ENCODE peak calls at places on chromosomes 13 and 19, in five cellular contexts. H, G, K, E and C are unnamed samples.

GRCh38 chr13:85806553-85807175 is 7.4 kb upstream of the SLITRK6 start:
- DNase-seq in H (no peak), G (no peak), K (peak; percentile 36), E (peak; percentile 67), C (peak; percentile 37)

GRCh38 chr13:113129480-113129879 is 6.9 kb downstream of the F10 start:
- DNase-seq in H (no peak), G (no peak), K (no peak), E (no peak), C (no peak)

GRCh38 chr19:2820112-2820702 is 539 bp downstream of the ZNF554 start:
- DNase-seq in H (no peak), G (no peak), K (no peak), E (no peak), C (no peak)

GRCh38 chr13:94309997-94310842 is 169.3 kb downstream of the DCT start:
- DNase-seq in H (no peak), G (no peak), K (peak; percentile 67), E (peak; percentile 92), C (peak; percentile 88)

GRCh38 chr19:3849092-3849491 is 19.7 kb downstream of the ZFR2 start:
- DNase-seq in H (no peak), G (no peak), K (no peak), E (peak; percentile 32), C (no peak)

GRCh38 chr19:41328157-41328817 is 18.3 kb downstream of the CCDC97 start:
- DNase-seq in H (no peak), G (no peak), K (peak; percentile 30), E (peak; percentile 21), C (no peak)

GRCh38 chr19:7862413-7862951 is 11.7 kb downstream of the PRR36 start:
- DNase-seq in H (no peak), G (peak; percentile 35), K (peak; percentile 22), E (peak; percentile 26), C (no peak)

GRCh38 chr19:8641908-8642547 is 11.6 kb downstream of the NFILZ start:
- DNase-seq in H (no peak), G (no peak), K (peak; percentile 60), E (peak; percentile 84), C (peak; percentile 67)

GRCh38 chr13:45501175-45501526 is 36.4 kb downstream of the COG3 start:
- DNase-seq in H (no peak), G (no peak), K (no peak), E (no peak), C (no peak)

GRCh38 chr19:38676878-38677646 is 29.6 kb downstream of the ACTN4 start:
- DNase-seq in H (no peak), G (no peak), K (no peak), E (no peak), C (no peak)

GRCh38 chr19:43784251-43784980 is 3.6 kb upstream of the KCNN4 start:
- DNase-seq in H (no peak), G (no peak), K (peak; percentile 70), E (peak; percentile 84), C (peak; percentile 75)

GRCh38 chr13:82438320-82438719 is 1444.0 kb downstream of the SLITRK1 start:
- DNase-seq in H (no peak), G (no peak), K (no peak), E (no peak), C (no peak)

GRCh38 chr13:41564046-41564445 is 106.7 kb downstream of the RGCC start:
- DNase-seq in H (no peak), G (no peak), K (peak; percentile 28), E (no peak), C (no peak)

GRCh38 chr13:28401303-28402056 is 93.4 kb downstream of the FLT1 start:
- DNase-seq in H (no peak), G (no peak), K (peak; percentile 88), E (peak; percentile 84), C (peak; percentile 84)

GRCh38 chr19:38741670-38742069 is 2.6 kb downstream of the CAPN12 start:
- DNase-seq in H (no peak), G (no peak), K (no peak), E (no peak), C (no peak)

GRCh38 chr19:46786236-46787039 is 2.0 kb downstream of the SLC1A5 start:
- DNase-seq in H (peak; percentile 38), G (peak; percentile 67), K (peak; percentile 87), E (peak; percentile 88), C (peak; percentile 95)

GRCh38 chr19:47231215-47232054 is 436 bp upstream of the BBC3 start:
- DNase-seq in H (no peak), G (peak; percentile 91), K (peak; percentile 92), E (peak; percentile 87), C (peak; percentile 94)

GRCh38 chr13:95656386-95657015 is 12.0 kb upstream of the DZIP1 start:
- DNase-seq in H (no peak), G (no peak), K (no peak), E (no peak), C (no peak)

GRCh38 chr13:95659500-95659899 is 15.0 kb upstream of the DZIP1 start:
- DNase-seq in H (peak; percentile 56), G (no peak), K (no peak), E (no peak), C (no peak)

GRCh38 chr13:95660981-95661581 is 15.9 kb upstream of the DNAJC3 start:
- DNase-seq in H (no peak), G (no peak), K (peak; percentile 60), E (peak; percentile 75), C (peak; percentile 54)
- TF ChIP-seq CTCF in H (peak; percentile 47), G (peak; percentile 69), K (peak; percentile 64), E (peak; percentile 52), C (peak; percentile 80)

GRCh38 chr13:74647991-74648390 is 513.8 kb upstream of the KLF12 start:
- DNase-seq in H (no peak), G (no peak), K (no peak), E (no peak), C (no peak)

GRCh38 chr13:74647211-74647610 is 513.0 kb upstream of the KLF12 start:
- DNase-seq in H (no peak), G (no peak), K (no peak), E (no peak), C (no peak)

GRCh38 chr13:74641586-74641985 is 507.4 kb upstream of the KLF12 start:
- DNase-seq in H (no peak), G (no peak), K (no peak), E (peak; percentile 70), C (peak; percentile 61)

DNA sequence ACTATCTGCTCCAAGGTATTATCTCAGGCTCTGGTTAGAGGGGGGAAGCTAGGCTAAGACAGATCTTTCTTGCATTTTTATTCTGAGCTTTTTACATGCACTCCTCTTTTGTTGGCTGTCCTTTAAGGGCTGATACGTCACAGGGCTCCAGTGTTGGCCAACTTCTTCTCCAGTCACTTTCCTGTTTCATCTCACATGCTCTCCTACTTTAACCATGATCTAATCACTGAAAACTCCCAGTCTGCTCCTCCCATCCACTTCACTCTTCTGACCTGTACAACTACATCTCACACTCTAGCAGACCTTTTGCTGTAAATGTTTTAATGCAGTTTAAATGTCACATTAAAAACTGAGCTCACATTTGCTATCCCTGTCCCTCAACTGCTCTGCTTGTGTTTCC is 510.0 kb upstream of the KLF12 start:
- DNase-seq in H (no peak), G (no peak), K (peak; percentile 11), E (peak; percentile 82), C (peak; percentile 25)
- H3K4me3 ChIP-seq in H (no peak overlapping the region), G (no peak overlapping the region), K (no peak overlapping the region), E (no peak overlapping the region), C (no peak overlapping the region)

GRCh38 chr13:20136781-20137703 is 23.8 kb downstream of the GJA3 start:
- DNase-seq in H (no peak), G (no peak), K (no peak), E (no peak), C (no peak)
- TF ChIP-seq CTCF in H (peak; percentile 38), G (peak; percentile 26), K (peak; percentile 39), E (peak; percentile 40), C (peak; percentile 30)

GRCh38 chr13:91351123-91351522 is 3.6 kb downstream of the MIR17HG start:
- DNase-seq in H (no peak), G (no peak), K (no peak), E (no peak), C (no peak)
- H3K4me3 ChIP-seq in H (no peak overlapping the region), G (no peak overlapping the region), K (no peak overlapping the region), E (no peak overlapping the region), C (no peak overlapping the region)

GRCh38 chr13:61684976-61685682 is 269.5 kb upstream of the PCDH20 start:
- DNase-seq in H (no peak), G (no peak), K (no peak), E (no peak), C (no peak)

GRCh38 chr13:61685683-61686013 is 270.0 kb upstream of the PCDH20 start:
- DNase-seq in H (no peak), G (no peak), K (no peak), E (no peak), C (no peak)
- TF ChIP-seq CTCF in H (peak; percentile 71), G (no peak), K (no peak), E (no peak), C (no peak)

GRCh38 chr19:1649706-1650626 is 2.4 kb downstream of the TCF3 start:
- DNase-seq in H (no peak), G (no peak), K (no peak), E (no peak), C (no peak)
- H3K4me3 ChIP-seq in H (no peak overlapping the region), G (peak overlapping the region; percentile 89), K (peak overlapping the region; percentile 77), E (peak overlapping the region; percentile 64), C (peak overlapping the region; percentile 71)

GRCh38 chr19:30690935-30691505 is 318.8 kb downstream of the ZNF536 start:
- DNase-seq in H (no peak), G (no peak), K (no peak), E (no peak), C (no peak)

GRCh38 chr19:30693179-30693578 is 321.0 kb downstream of the ZNF536 start:
- DNase-seq in H (no peak), G (no peak), K (no peak), E (no peak), C (peak; percentile 10)

GRCh38 chr19:30691767-30692516 is 319.8 kb downstream of the ZNF536 start:
- DNase-seq in H (no peak), G (no peak), K (no peak), E (no peak), C (no peak)

GRCh38 chr19:30694156-30694555 is 322.0 kb downstream of the ZNF536 start:
- DNase-seq in H (no peak), G (no peak), K (no peak), E (no peak), C (no peak)

DNA sequence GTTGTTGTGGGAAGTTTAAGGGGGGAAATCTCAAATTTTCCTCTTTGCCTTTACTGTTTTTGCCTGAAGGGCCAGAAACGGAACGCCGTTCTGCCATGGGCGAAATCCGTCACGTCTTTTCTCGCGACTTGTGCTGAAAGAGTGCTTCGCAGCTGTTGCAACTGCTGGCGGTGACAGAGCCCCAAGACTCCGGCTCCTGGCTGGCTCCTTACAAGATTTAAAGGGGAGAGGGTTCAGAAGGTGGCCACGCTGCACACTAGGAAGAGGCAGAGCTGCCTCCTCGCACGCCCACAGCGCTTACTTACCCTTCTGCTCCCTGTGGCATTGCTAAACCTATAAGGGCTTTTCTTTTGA is 320.3 kb downstream of the ZNF536 start:
- DNase-seq in H (no peak), G (no peak), K (no peak), E (no peak), C (peak; percentile 45)
- TF ChIP-seq CTCF in H (no peak), G (no peak), K (no peak), E (no peak), C (no peak)